ENCODE peak calls at places on chromosomes 1 and 21, in five cellular contexts. Z is hepatocyte, E is Peyer's patch, W is esophagus squamous epithelium, G is iPS DF 6.9. I is an unnamed sample.
A peak's percentile ranks its signal among the peaks of the same experiment; 100 is the strongest.

GRCh38 chr1:158121604-158122254 is 59.0 kb upstream of the CD1D start:
- DNase-seq in W (no peak), G (no peak), E (no peak), Z (peak; percentile 69), I (no peak)

GRCh38 chr1:175757381-175758015 is 14.1 kb upstream of the TNR start:
- DNase-seq in E (no peak), Z (peak; percentile 62), G (peak; percentile 35), W (no peak), I (no peak)

GRCh38 chr1:56526571-56527174 is 52.7 kb downstream of the PLPP3 start:
- DNase-seq in G (no peak), W (no peak), E (no peak), Z (no peak), I (no peak)

GRCh38 chr1:46137901-46138300 is 5.5 kb upstream of the PIK3R3 start:
- DNase-seq in W (no peak), G (no peak), Z (no peak), E (no peak), I (no peak)

GRCh38 chr1:45359882-45360513 is 19.8 kb upstream of the MUTYH start:
- DNase-seq in G (no peak), Z (peak; percentile 82), W (no peak), E (no peak), I (no peak)

GRCh38 chr1:76511226-76511625 is 356.1 kb upstream of the ST6GALNAC5 start:
- DNase-seq in G (peak; percentile 43), W (no peak), Z (peak; percentile 16), E (no peak), I (no peak)

GRCh38 chr1:64171797-64172281 is 31.6 kb upstream of the UBE2U start:
- DNase-seq in Z (peak; percentile 45), G (no peak), E (no peak), W (no peak), I (no peak)

GRCh38 chr21:37119421-37120218 is 46.6 kb downstream of the TTC3 start:
- DNase-seq in Z (peak; percentile 23), E (no peak), W (no peak), G (peak; percentile 33), I (no peak)

GRCh38 chr1:72282690-72283203 is 408 bp upstream of the NEGR1 start:
- DNase-seq in Z (peak; percentile 92), E (peak; percentile 77), W (no peak), G (no peak), I (peak; percentile 73)

GRCh38 chr1:154803203-154803920 is 66.7 kb downstream of the KCNN3 start:
- DNase-seq in E (no peak), Z (no peak), W (no peak), G (no peak), I (no peak)

GRCh38 chr1:226627924-226628623 is 79.5 kb downstream of the STUM start:
- DNase-seq in E (peak; percentile 36), Z (no peak), W (no peak), G (no peak), I (no peak)

GRCh38 chr21:15001773-15002647 is 62.8 kb downstream of the NRIP1 start:
- DNase-seq in E (no peak), G (no peak), Z (no peak), W (no peak), I (no peak)

GRCh38 chr1:15214507-15214906 is 32.5 kb upstream of the FHAD1 start:
- DNase-seq in G (no peak), W (no peak), E (no peak), Z (peak; percentile 76), I (no peak)

GRCh38 chr1:111672338-111672737 is 52.7 kb downstream of the RAP1A start:
- DNase-seq in G (no peak), W (no peak), Z (no peak), E (no peak), I (no peak)

GRCh38 chr1:180534199-180534598 is 24.6 kb upstream of the OVAAL start:
- DNase-seq in Z (no peak), E (no peak), G (no peak), W (no peak), I (no peak)

GRCh38 chr1:231827337-231828105 is 200.9 kb downstream of the DISC1 start:
- DNase-seq in Z (no peak), G (no peak), W (no peak), E (no peak), I (no peak)

GRCh38 chr1:94245747-94246438 is 8.5 kb upstream of the ARHGAP29 start:
- DNase-seq in G (no peak), W (no peak), Z (no peak), E (no peak), I (no peak)

GRCh38 chr1:29197993-29198392 is 16.3 kb upstream of the SRSF4 start:
- DNase-seq in W (no peak), G (no peak), Z (no peak), E (no peak), I (no peak)

GRCh38 chr1:29202053-29202452 is 20.4 kb upstream of the SRSF4 start:
- DNase-seq in G (no peak), W (no peak), Z (no peak), E (no peak), I (no peak)

GRCh38 chr1:29202584-29203340 is 21.1 kb upstream of the SRSF4 start:
- DNase-seq in W (peak; percentile 73), G (peak; percentile 96), Z (peak; percentile 98), E (peak; percentile 94), I (peak; percentile 91)

GRCh38 chr1:29200905-29201594 is 19.4 kb upstream of the SRSF4 start:
- DNase-seq in W (no peak), G (no peak), Z (peak; percentile 27), E (no peak), I (no peak)

GRCh38 chr1:29201595-29202051 is 19.9 kb upstream of the SRSF4 start:
- DNase-seq in G (no peak), W (no peak), Z (no peak), E (no peak), I (no peak)
- H3K36me3 ChIP-seq in G (peaks cover 11% of the 10 kb centered on the region), W (peaks cover 81% of the 10 kb centered on the region), Z (no peaks in the 10 kb centered on the region), E (no peaks in the 10 kb centered on the region), I (peaks cover 26% of the 10 kb centered on the region)

DNA sequence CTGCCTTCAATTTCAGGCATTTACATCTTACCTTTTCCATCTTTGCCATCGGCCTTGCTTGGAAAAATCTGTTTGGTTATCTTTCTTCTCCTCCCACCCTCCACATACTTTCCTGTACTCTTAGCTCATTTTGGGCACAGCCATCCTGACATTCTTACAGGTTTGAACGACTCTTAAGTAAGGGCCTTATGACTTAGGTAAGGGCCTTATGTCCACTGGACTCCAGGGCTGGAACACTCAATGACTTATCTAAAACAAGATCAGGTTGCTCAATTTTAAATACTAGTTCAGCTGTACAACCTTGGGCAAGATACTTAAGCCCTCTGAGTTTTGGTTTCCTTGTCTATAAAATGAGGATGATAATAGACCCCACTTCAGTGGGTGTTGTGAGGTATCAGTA is 40.9 kb downstream of the C1orf21 start:
- DNase-seq in E (no peak), G (no peak), W (no peak), Z (no peak), I (no peak)
- H3K36me3 ChIP-seq in E (no peaks in the 10 kb centered on the region), G (no peaks in the 10 kb centered on the region), W (peaks cover 8% of the 10 kb centered on the region), Z (no peaks in the 10 kb centered on the region), I (no peaks in the 10 kb centered on the region)

DNA sequence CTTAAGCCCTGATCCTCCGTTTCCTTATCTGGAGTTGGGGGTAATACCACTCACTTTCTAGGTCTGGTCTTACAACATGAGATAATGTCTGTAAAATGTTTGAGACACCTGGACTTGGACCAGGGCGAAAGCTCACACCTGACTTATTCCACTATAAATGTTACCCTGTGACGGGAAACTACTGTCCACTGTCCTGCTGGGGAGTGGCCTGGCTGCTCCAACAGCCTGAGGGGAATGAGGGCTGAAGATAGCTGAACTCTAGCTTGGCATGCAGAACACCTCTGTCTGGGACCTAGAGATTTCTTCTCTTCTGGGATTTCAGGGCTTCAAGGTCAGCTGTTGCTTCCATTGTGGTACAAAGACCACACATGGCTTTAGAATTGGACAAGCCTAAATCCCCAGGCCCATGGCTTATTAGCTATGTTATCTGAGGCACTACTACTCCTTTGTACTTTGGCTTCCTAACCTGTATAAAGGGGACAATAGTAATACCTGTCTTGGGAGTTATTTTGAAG is 9.5 kb upstream of the A3GALT2 start:
- DNase-seq in W (no peak), G (no peak), E (no peak), Z (no peak), I (no peak)
- H3K36me3 ChIP-seq in W (peaks cover 94% of the 10 kb centered on the region), G (no peaks in the 10 kb centered on the region), E (no peaks in the 10 kb centered on the region), Z (peaks cover 10% of the 10 kb centered on the region), I (peaks cover 81% of the 10 kb centered on the region)

GRCh38 chr21:46222436-46223116 is 6.0 kb downstream of the LSS start:
- DNase-seq in G (no peak), Z (no peak), E (peak; percentile 30), W (no peak), I (no peak)
- H3K36me3 ChIP-seq in G (peaks cover 14% of the 10 kb centered on the region), Z (no peaks in the 10 kb centered on the region), E (no peaks in the 10 kb centered on the region), W (peaks cover 63% of the 10 kb centered on the region), I (peaks cover 19% of the 10 kb centered on the region)

I was measured in thoracic aorta.